ENCODE peak calls at places on chromosomes 11 and 22, in seven cellular contexts. One of them, this sample, is unnamed.

GRCh38 chr11:44809283-44809682 is 82.5 kb downstream of the TSPAN18 start:
- DNase-seq in heart left ventricle: no peak
- DNase-seq in AG08395: no peak
- DNase-seq in stimulated activated CD8-positive, alpha-beta memory T cell treated with anti-CD3 and anti-CD28 coated beads, Interleukin-4, amount 100 ng/mL, for 1 hour: no peak
- DNase-seq in stimulated activated naive B cell treated with anti-CD40 and anti-IgM and Interleukin-4, amounts not matched to agents 10 μg/mL and 1 μg/mL and 100 μg/mL, for 72 hours: no peak
- DNase-seq in foreskin fibroblast: no peak
- DNase-seq in fibroblast of mammary gland: no peak
- DNase-seq in this sample: no peak

GRCh38 chr11:32115406-32115805 is 24.5 kb downstream of the RCN1 start:
- DNase-seq in heart left ventricle: no peak
- DNase-seq in stimulated activated CD8-positive, alpha-beta memory T cell treated with anti-CD3 and anti-CD28 coated beads, Interleukin-4, amount 100 ng/mL, for 1 hour: no peak
- DNase-seq in stimulated activated naive B cell treated with anti-CD40 and anti-IgM and Interleukin-4, amounts not matched to agents 10 μg/mL and 1 μg/mL and 100 μg/mL, for 72 hours: no peak
- DNase-seq in AG08395: no peak
- DNase-seq in foreskin fibroblast: no peak
- DNase-seq in fibroblast of mammary gland: no peak
- DNase-seq in this sample: no peak

GRCh38 chr11:116384407-116384806 is 388.4 kb downstream of the BUD13 start:
- DNase-seq in fibroblast of mammary gland: no peak
- DNase-seq in stimulated activated CD8-positive, alpha-beta memory T cell treated with anti-CD3 and anti-CD28 coated beads, Interleukin-4, amount 100 ng/mL, for 1 hour: no peak
- DNase-seq in stimulated activated naive B cell treated with anti-CD40 and anti-IgM and Interleukin-4, amounts not matched to agents 10 μg/mL and 1 μg/mL and 100 μg/mL, for 72 hours: no peak
- DNase-seq in AG08395: no peak
- DNase-seq in foreskin fibroblast: no peak
- DNase-seq in heart left ventricle: no peak
- DNase-seq in this sample: no peak

GRCh38 chr11:132988381-132988780 is 543.9 kb downstream of the OPCML start:
- DNase-seq in AG08395: no peak
- DNase-seq in fibroblast of mammary gland: no peak
- DNase-seq in stimulated activated naive B cell treated with anti-CD40 and anti-IgM and Interleukin-4, amounts not matched to agents 10 μg/mL and 1 μg/mL and 100 μg/mL, for 72 hours: no peak
- DNase-seq in heart left ventricle: no peak
- DNase-seq in stimulated activated CD8-positive, alpha-beta memory T cell treated with anti-CD3 and anti-CD28 coated beads, Interleukin-4, amount 100 ng/mL, for 1 hour: no peak
- DNase-seq in foreskin fibroblast: no peak
- DNase-seq in this sample: no peak

GRCh38 chr22:45615364-45615763 is 56.3 kb upstream of the ATXN10 start:
- DNase-seq in fibroblast of mammary gland: no peak
- DNase-seq in heart left ventricle: no peak
- DNase-seq in foreskin fibroblast: no peak
- DNase-seq in stimulated activated CD8-positive, alpha-beta memory T cell treated with anti-CD3 and anti-CD28 coated beads, Interleukin-4, amount 100 ng/mL, for 1 hour: no peak
- DNase-seq in AG08395: no peak
- DNase-seq in stimulated activated naive B cell treated with anti-CD40 and anti-IgM and Interleukin-4, amounts not matched to agents 10 μg/mL and 1 μg/mL and 100 μg/mL, for 72 hours: no peak
- DNase-seq in this sample: no peak

GRCh38 chr22:21876486-21877176 is 9.2 kb upstream of the MAPK1 start:
- DNase-seq in stimulated activated CD8-positive, alpha-beta memory T cell treated with anti-CD3 and anti-CD28 coated beads, Interleukin-4, amount 100 ng/mL, for 1 hour: no peak
- DNase-seq in foreskin fibroblast: peak
- DNase-seq in fibroblast of mammary gland: peak
- DNase-seq in heart left ventricle: no peak
- DNase-seq in AG08395: peak
- DNase-seq in stimulated activated naive B cell treated with anti-CD40 and anti-IgM and Interleukin-4, amounts not matched to agents 10 μg/mL and 1 μg/mL and 100 μg/mL, for 72 hours: peak
- DNase-seq in this sample: peak

GRCh38 chr11:12800032-12800671 is 125.9 kb downstream of the TEAD1 start:
- DNase-seq in foreskin fibroblast: no peak
- DNase-seq in AG08395: peak
- DNase-seq in fibroblast of mammary gland: peak
- DNase-seq in heart left ventricle: no peak
- DNase-seq in stimulated activated CD8-positive, alpha-beta memory T cell treated with anti-CD3 and anti-CD28 coated beads, Interleukin-4, amount 100 ng/mL, for 1 hour: no peak
- DNase-seq in stimulated activated naive B cell treated with anti-CD40 and anti-IgM and Interleukin-4, amounts not matched to agents 10 μg/mL and 1 μg/mL and 100 μg/mL, for 72 hours: no peak
- DNase-seq in this sample: no peak

GRCh38 chr11:114211444-114212122 is 84.6 kb upstream of the NNMT start:
- DNase-seq in AG08395: no peak
- DNase-seq in heart left ventricle: no peak
- DNase-seq in fibroblast of mammary gland: no peak
- DNase-seq in stimulated activated naive B cell treated with anti-CD40 and anti-IgM and Interleukin-4, amounts not matched to agents 10 μg/mL and 1 μg/mL and 100 μg/mL, for 72 hours: no peak
- DNase-seq in stimulated activated CD8-positive, alpha-beta memory T cell treated with anti-CD3 and anti-CD28 coated beads, Interleukin-4, amount 100 ng/mL, for 1 hour: no peak
- DNase-seq in foreskin fibroblast: no peak
- DNase-seq in this sample: no peak

GRCh38 chr22:36586852-36587251 is 57.9 kb upstream of the EIF3D start:
- DNase-seq in fibroblast of mammary gland: no peak
- DNase-seq in stimulated activated CD8-positive, alpha-beta memory T cell treated with anti-CD3 and anti-CD28 coated beads, Interleukin-4, amount 100 ng/mL, for 1 hour: no peak
- DNase-seq in foreskin fibroblast: no peak
- DNase-seq in AG08395: no peak
- DNase-seq in stimulated activated naive B cell treated with anti-CD40 and anti-IgM and Interleukin-4, amounts not matched to agents 10 μg/mL and 1 μg/mL and 100 μg/mL, for 72 hours: no peak
- DNase-seq in heart left ventricle: no peak
- DNase-seq in this sample: no peak

GRCh38 chr11:31689559-31689958 is 121.6 kb downstream of the PAX6 start:
- DNase-seq in stimulated activated naive B cell treated with anti-CD40 and anti-IgM and Interleukin-4, amounts not matched to agents 10 μg/mL and 1 μg/mL and 100 μg/mL, for 72 hours: no peak
- DNase-seq in foreskin fibroblast: no peak
- DNase-seq in stimulated activated CD8-positive, alpha-beta memory T cell treated with anti-CD3 and anti-CD28 coated beads, Interleukin-4, amount 100 ng/mL, for 1 hour: no peak
- DNase-seq in AG08395: no peak
- DNase-seq in fibroblast of mammary gland: no peak
- DNase-seq in heart left ventricle: no peak
- DNase-seq in this sample: no peak

GRCh38 chr11:72239849-72240460 is 4.0 kb downstream of the PHOX2A start:
- DNase-seq in foreskin fibroblast: no peak
- DNase-seq in stimulated activated CD8-positive, alpha-beta memory T cell treated with anti-CD3 and anti-CD28 coated beads, Interleukin-4, amount 100 ng/mL, for 1 hour: no peak
- DNase-seq in heart left ventricle: peak
- DNase-seq in AG08395: peak
- DNase-seq in stimulated activated naive B cell treated with anti-CD40 and anti-IgM and Interleukin-4, amounts not matched to agents 10 μg/mL and 1 μg/mL and 100 μg/mL, for 72 hours: no peak
- DNase-seq in fibroblast of mammary gland: peak
- DNase-seq in this sample: peak

GRCh38 chr11:106021181-106021966 is 666 bp downstream of the MSANTD4 start:
- DNase-seq in fibroblast of mammary gland: peak
- DNase-seq in foreskin fibroblast: peak
- DNase-seq in AG08395: peak
- DNase-seq in stimulated activated naive B cell treated with anti-CD40 and anti-IgM and Interleukin-4, amounts not matched to agents 10 μg/mL and 1 μg/mL and 100 μg/mL, for 72 hours: no peak
- DNase-seq in heart left ventricle: no peak
- DNase-seq in stimulated activated CD8-positive, alpha-beta memory T cell treated with anti-CD3 and anti-CD28 coated beads, Interleukin-4, amount 100 ng/mL, for 1 hour: no peak
- DNase-seq in this sample: no peak

GRCh38 chr22:42918500-42918899 is 61.4 kb upstream of the ARFGAP3 start:
- DNase-seq in heart left ventricle: peak
- DNase-seq in AG08395: no peak
- DNase-seq in foreskin fibroblast: no peak
- DNase-seq in stimulated activated CD8-positive, alpha-beta memory T cell treated with anti-CD3 and anti-CD28 coated beads, Interleukin-4, amount 100 ng/mL, for 1 hour: no peak
- DNase-seq in stimulated activated naive B cell treated with anti-CD40 and anti-IgM and Interleukin-4, amounts not matched to agents 10 μg/mL and 1 μg/mL and 100 μg/mL, for 72 hours: no peak
- DNase-seq in fibroblast of mammary gland: no peak
- DNase-seq in this sample: no peak

GRCh38 chr11:94149435-94149834 is 20.8 kb downstream of the PANX1 start:
- DNase-seq in foreskin fibroblast: peak
- DNase-seq in stimulated activated naive B cell treated with anti-CD40 and anti-IgM and Interleukin-4, amounts not matched to agents 10 μg/mL and 1 μg/mL and 100 μg/mL, for 72 hours: no peak
- DNase-seq in heart left ventricle: no peak
- DNase-seq in AG08395: no peak
- DNase-seq in stimulated activated CD8-positive, alpha-beta memory T cell treated with anti-CD3 and anti-CD28 coated beads, Interleukin-4, amount 100 ng/mL, for 1 hour: no peak
- DNase-seq in fibroblast of mammary gland: peak
- DNase-seq in this sample: no peak

GRCh38 chr11:72787262-72788104 is 6.4 kb downstream of the STARD10 start:
- DNase-seq in stimulated activated CD8-positive, alpha-beta memory T cell treated with anti-CD3 and anti-CD28 coated beads, Interleukin-4, amount 100 ng/mL, for 1 hour: no peak
- DNase-seq in heart left ventricle: no peak
- DNase-seq in foreskin fibroblast: no peak
- DNase-seq in AG08395: no peak
- DNase-seq in stimulated activated naive B cell treated with anti-CD40 and anti-IgM and Interleukin-4, amounts not matched to agents 10 μg/mL and 1 μg/mL and 100 μg/mL, for 72 hours: peak
- DNase-seq in fibroblast of mammary gland: no peak
- DNase-seq in this sample: peak

GRCh38 chr11:78532991-78533861 is 41.4 kb downstream of the NARS2 start:
- DNase-seq in stimulated activated CD8-positive, alpha-beta memory T cell treated with anti-CD3 and anti-CD28 coated beads, Interleukin-4, amount 100 ng/mL, for 1 hour: no peak
- DNase-seq in heart left ventricle: no peak
- DNase-seq in AG08395: no peak
- DNase-seq in fibroblast of mammary gland: no peak
- DNase-seq in foreskin fibroblast: no peak
- DNase-seq in stimulated activated naive B cell treated with anti-CD40 and anti-IgM and Interleukin-4, amounts not matched to agents 10 μg/mL and 1 μg/mL and 100 μg/mL, for 72 hours: no peak
- DNase-seq in this sample: no peak

GRCh38 chr11:86446163-86446923 is 71.7 kb downstream of the CCDC81 start:
- DNase-seq in stimulated activated naive B cell treated with anti-CD40 and anti-IgM and Interleukin-4, amounts not matched to agents 10 μg/mL and 1 μg/mL and 100 μg/mL, for 72 hours: no peak
- DNase-seq in AG08395: no peak
- DNase-seq in heart left ventricle: no peak
- DNase-seq in foreskin fibroblast: no peak
- DNase-seq in fibroblast of mammary gland: no peak
- DNase-seq in stimulated activated CD8-positive, alpha-beta memory T cell treated with anti-CD3 and anti-CD28 coated beads, Interleukin-4, amount 100 ng/mL, for 1 hour: no peak
- DNase-seq in this sample: no peak

GRCh38 chr11:20158597-20159257 is 1.5 kb downstream of the DBX1 start:
- DNase-seq in stimulated activated naive B cell treated with anti-CD40 and anti-IgM and Interleukin-4, amounts not matched to agents 10 μg/mL and 1 μg/mL and 100 μg/mL, for 72 hours: no peak
- DNase-seq in fibroblast of mammary gland: peak
- DNase-seq in stimulated activated CD8-positive, alpha-beta memory T cell treated with anti-CD3 and anti-CD28 coated beads, Interleukin-4, amount 100 ng/mL, for 1 hour: no peak
- DNase-seq in heart left ventricle: peak
- DNase-seq in foreskin fibroblast: peak
- DNase-seq in AG08395: peak
- DNase-seq in this sample: peak

GRCh38 chr22:20805972-20806471 is 32.1 kb downstream of the SERPIND1 start:
- DNase-seq in fibroblast of mammary gland: peak
- DNase-seq in heart left ventricle: no peak
- DNase-seq in stimulated activated naive B cell treated with anti-CD40 and anti-IgM and Interleukin-4, amounts not matched to agents 10 μg/mL and 1 μg/mL and 100 μg/mL, for 72 hours: no peak
- DNase-seq in foreskin fibroblast: peak
- DNase-seq in AG08395: peak
- DNase-seq in stimulated activated CD8-positive, alpha-beta memory T cell treated with anti-CD3 and anti-CD28 coated beads, Interleukin-4, amount 100 ng/mL, for 1 hour: no peak
- DNase-seq in this sample: no peak

GRCh38 chr11:61596990-61597389 is 16.1 kb upstream of the SYT7 start:
- DNase-seq in foreskin fibroblast: no peak
- DNase-seq in stimulated activated CD8-positive, alpha-beta memory T cell treated with anti-CD3 and anti-CD28 coated beads, Interleukin-4, amount 100 ng/mL, for 1 hour: no peak
- DNase-seq in fibroblast of mammary gland: no peak
- DNase-seq in heart left ventricle: no peak
- DNase-seq in AG08395: no peak
- DNase-seq in stimulated activated naive B cell treated with anti-CD40 and anti-IgM and Interleukin-4, amounts not matched to agents 10 μg/mL and 1 μg/mL and 100 μg/mL, for 72 hours: no peak
- DNase-seq in this sample: no peak

GRCh38 chr11:45791524-45791923 is 13.4 kb upstream of the SLC35C1 start:
- DNase-seq in stimulated activated CD8-positive, alpha-beta memory T cell treated with anti-CD3 and anti-CD28 coated beads, Interleukin-4, amount 100 ng/mL, for 1 hour: no peak
- DNase-seq in stimulated activated naive B cell treated with anti-CD40 and anti-IgM and Interleukin-4, amounts not matched to agents 10 μg/mL and 1 μg/mL and 100 μg/mL, for 72 hours: no peak
- DNase-seq in foreskin fibroblast: no peak
- DNase-seq in fibroblast of mammary gland: no peak
- DNase-seq in heart left ventricle: no peak
- DNase-seq in AG08395: no peak
- DNase-seq in this sample: no peak

GRCh38 chr22:29199702-29200400 is 5.8 kb upstream of the EMID1 start:
- DNase-seq in heart left ventricle: peak
- DNase-seq in stimulated activated naive B cell treated with anti-CD40 and anti-IgM and Interleukin-4, amounts not matched to agents 10 μg/mL and 1 μg/mL and 100 μg/mL, for 72 hours: no peak
- DNase-seq in foreskin fibroblast: no peak
- DNase-seq in fibroblast of mammary gland: no peak
- DNase-seq in stimulated activated CD8-positive, alpha-beta memory T cell treated with anti-CD3 and anti-CD28 coated beads, Interleukin-4, amount 100 ng/mL, for 1 hour: no peak
- DNase-seq in AG08395: no peak
- DNase-seq in this sample: no peak

GRCh38 chr22:39908121-39908520 is 7.2 kb downstream of the GRAP2 start:
- DNase-seq in stimulated activated naive B cell treated with anti-CD40 and anti-IgM and Interleukin-4, amounts not matched to agents 10 μg/mL and 1 μg/mL and 100 μg/mL, for 72 hours: no peak
- DNase-seq in heart left ventricle: no peak
- DNase-seq in AG08395: no peak
- DNase-seq in foreskin fibroblast: no peak
- DNase-seq in stimulated activated CD8-positive, alpha-beta memory T cell treated with anti-CD3 and anti-CD28 coated beads, Interleukin-4, amount 100 ng/mL, for 1 hour: no peak
- DNase-seq in fibroblast of mammary gland: no peak
- DNase-seq in this sample: no peak

GRCh38 chr11:67271212-67271547 is 4.9 kb downstream of the GRK2 start:
- DNase-seq in foreskin fibroblast: no peak
- DNase-seq in stimulated activated CD8-positive, alpha-beta memory T cell treated with anti-CD3 and anti-CD28 coated beads, Interleukin-4, amount 100 ng/mL, for 1 hour: no peak
- DNase-seq in AG08395: no peak
- DNase-seq in stimulated activated naive B cell treated with anti-CD40 and anti-IgM and Interleukin-4, amounts not matched to agents 10 μg/mL and 1 μg/mL and 100 μg/mL, for 72 hours: no peak
- DNase-seq in heart left ventricle: peak
- DNase-seq in fibroblast of mammary gland: no peak
- DNase-seq in this sample: no peak

GRCh38 chr22:35109613-35110012 is 43.7 kb downstream of the ISX start:
- DNase-seq in fibroblast of mammary gland: no peak
- DNase-seq in stimulated activated CD8-positive, alpha-beta memory T cell treated with anti-CD3 and anti-CD28 coated beads, Interleukin-4, amount 100 ng/mL, for 1 hour: no peak
- DNase-seq in AG08395: no peak
- DNase-seq in foreskin fibroblast: no peak
- DNase-seq in stimulated activated naive B cell treated with anti-CD40 and anti-IgM and Interleukin-4, amounts not matched to agents 10 μg/mL and 1 μg/mL and 100 μg/mL, for 72 hours: no peak
- DNase-seq in heart left ventricle: no peak
- DNase-seq in this sample: no peak

GRCh38 chr11:93133710-93134109 is 64.1 kb downstream of the SLC36A4 start:
- DNase-seq in foreskin fibroblast: peak
- DNase-seq in heart left ventricle: no peak
- DNase-seq in fibroblast of mammary gland: peak
- DNase-seq in stimulated activated CD8-positive, alpha-beta memory T cell treated with anti-CD3 and anti-CD28 coated beads, Interleukin-4, amount 100 ng/mL, for 1 hour: no peak
- DNase-seq in AG08395: peak
- DNase-seq in stimulated activated naive B cell treated with anti-CD40 and anti-IgM and Interleukin-4, amounts not matched to agents 10 μg/mL and 1 μg/mL and 100 μg/mL, for 72 hours: no peak
- DNase-seq in this sample: no peak

GRCh38 chr11:14894657-14895598 is 2.9 kb upstream of the CYP2R1 start:
- DNase-seq in heart left ventricle: peak
- DNase-seq in fibroblast of mammary gland: peak
- DNase-seq in stimulated activated CD8-positive, alpha-beta memory T cell treated with anti-CD3 and anti-CD28 coated beads, Interleukin-4, amount 100 ng/mL, for 1 hour: no peak
- DNase-seq in foreskin fibroblast: peak
- DNase-seq in AG08395: no peak
- DNase-seq in stimulated activated naive B cell treated with anti-CD40 and anti-IgM and Interleukin-4, amounts not matched to agents 10 μg/mL and 1 μg/mL and 100 μg/mL, for 72 hours: no peak
- DNase-seq in this sample: peak

GRCh38 chr11:86183694-86184093 is 60.9 kb upstream of the EED start:
- DNase-seq in stimulated activated CD8-positive, alpha-beta memory T cell treated with anti-CD3 and anti-CD28 coated beads, Interleukin-4, amount 100 ng/mL, for 1 hour: no peak
- DNase-seq in stimulated activated naive B cell treated with anti-CD40 and anti-IgM and Interleukin-4, amounts not matched to agents 10 μg/mL and 1 μg/mL and 100 μg/mL, for 72 hours: no peak
- DNase-seq in heart left ventricle: no peak
- DNase-seq in AG08395: no peak
- DNase-seq in foreskin fibroblast: peak
- DNase-seq in fibroblast of mammary gland: peak
- DNase-seq in this sample: peak